ENCODE peak calls at places on chromosomes 2 and 18, in nine cellular contexts. A is fibroblast of the aortic adventitia; M is DMS79; Y is NCI-H774; P is NCI-H1417; Q is iris pigment epithelial cell; B is GM19239; Z is stimulated activated CD4-positive, alpha-beta T cell treated with anti-CD3 and anti-CD28 coated beads, Interleukin-1b, Interleukin-23, amount 100 ng/mL, for 24 hours; N is M059J. I is an unnamed sample.

GRCh38 chr2:217920879-217921603 is 81.8 kb downstream of the TNS1 start:
- DNase-seq in Y (no peak), A (peak; percentile 56), M (no peak), Z (no peak), P (no peak), Q (peak; percentile 38), B (no peak), N (peak; percentile 78), I (no peak)

GRCh38 chr2:20411361-20411894 is 35.4 kb upstream of the RHOB start:
- DNase-seq in Z (peak; percentile 41), B (peak; percentile 58), A (peak; percentile 83), Q (peak; percentile 86), Y (peak; percentile 26), N (peak; percentile 74), M (no peak), P (peak; percentile 26), I (no peak)

GRCh38 chr18:10715791-10716190 is 190.0 kb downstream of the NAPG start:
- DNase-seq in Q (peak; percentile 59), Y (no peak), A (peak; percentile 90), N (peak; percentile 85), B (no peak), Z (no peak), P (no peak), M (no peak), I (no peak)

GRCh38 chr2:26355038-26355995 is 8.7 kb upstream of the ADGRF3 start:
- DNase-seq in Z (no peak), Y (no peak), A (peak; percentile 86), N (peak; percentile 96), Q (peak; percentile 98), P (peak; percentile 53), B (no peak), M (peak; percentile 78), I (no peak)

GRCh38 chr2:25397777-25398176 is 56.1 kb upstream of the DNMT3A start:
- DNase-seq in P (no peak), B (no peak), Q (no peak), Z (no peak), A (no peak), M (no peak), N (no peak), Y (no peak), I (no peak)

GRCh38 chr2:75710220-75710576 is 517 bp downstream of the GCFC2 start:
- DNase-seq in B (no peak), P (no peak), N (no peak), Q (no peak), Z (no peak), A (peak; percentile 45), M (no peak), Y (no peak), I (no peak)

GRCh38 chr2:212288308-212288707 is 250.3 kb downstream of the ERBB4 start:
- DNase-seq in A (no peak), Z (no peak), P (no peak), Q (no peak), Y (no peak), M (no peak), N (peak; percentile 5), B (no peak), I (no peak)

GRCh38 chr2:23330214-23330613 is 54.8 kb upstream of the KLHL29 start:
- DNase-seq in Z (no peak), M (no peak), Y (no peak), B (no peak), Q (peak; percentile 21), N (peak; percentile 9), P (no peak), A (no peak), I (no peak)

GRCh38 chr18:30406728-30407127 is 635.8 kb downstream of the DSC3 start:
- DNase-seq in A (no peak), M (no peak), Y (no peak), P (no peak), Q (peak; percentile 23), N (no peak), Z (no peak), B (no peak), I (no peak)

GRCh38 chr2:36650031-36650430 is 46.5 kb upstream of the VIT start:
- DNase-seq in Z (no peak), B (no peak), P (no peak), M (no peak), Q (peak; percentile 87), A (peak; percentile 37), N (peak; percentile 96), Y (no peak), I (no peak)

GRCh38 chr2:200288670-200289429 is 17.6 kb upstream of the SPATS2L start:
- DNase-seq in Z (no peak), A (peak; percentile 86), N (peak; percentile 80), Y (no peak), M (no peak), Q (peak; percentile 76), B (no peak), P (no peak), I (no peak)

GRCh38 chr2:18551623-18552022 is 8.8 kb downstream of the RDH14 start:
- DNase-seq in P (no peak), N (no peak), B (no peak), M (no peak), A (no peak), Z (no peak), Y (no peak), Q (no peak), I (no peak)

GRCh38 chr18:2139676-2140075 is 431.6 kb downstream of the METTL4 start:
- DNase-seq in M (no peak), Q (peak; percentile 56), Y (no peak), P (no peak), Z (no peak), A (peak; percentile 74), B (no peak), N (peak; percentile 79), I (no peak)

GRCh38 chr2:78980871-78981270 is 44.6 kb upstream of the REG3G start:
- DNase-seq in B (no peak), Z (no peak), Q (no peak), Y (no peak), P (no peak), N (no peak), M (no peak), A (no peak), I (no peak)

GRCh38 chr2:29747786-29748470 is 173.5 kb downstream of the ALK start:
- DNase-seq in Z (no peak), Y (no peak), P (peak; percentile 99), Q (peak; percentile 61), N (peak; percentile 99), B (no peak), M (peak; percentile 98), A (peak; percentile 90), I (no peak)

GRCh38 chr2:66867038-66867380 is 432.1 kb downstream of the MEIS1 start:
- DNase-seq in Y (no peak), B (no peak), A (no peak), P (no peak), M (no peak), Z (no peak), Q (no peak), N (no peak), I (no peak)

GRCh38 chr2:215982465-215982875 is 30.9 kb downstream of the MREG start:
- DNase-seq in M (no peak), B (no peak), A (peak; percentile 36), Q (peak; percentile 79), Z (no peak), P (no peak), N (peak; percentile 91), Y (peak; percentile 76), I (peak; percentile 57)

GRCh38 chr2:140595107-140595506 is 1535.7 kb downstream of the LRP1B start:
- DNase-seq in M (no peak), A (no peak), P (no peak), Y (no peak), N (no peak), B (no peak), Z (no peak), Q (no peak), I (no peak)

GRCh38 chr2:117825437-117825836 is 10.9 kb downstream of the DDX18 start:
- DNase-seq in Q (no peak), A (no peak), P (no peak), Z (no peak), B (no peak), Y (no peak), N (no peak), M (no peak), I (no peak)

GRCh38 chr2:221074238-221074637 is 497.9 kb downstream of the EPHA4 start:
- DNase-seq in Z (no peak), B (no peak), N (no peak), M (no peak), Q (no peak), Y (no peak), P (no peak), A (no peak), I (no peak)

I was measured in GM12878.